ENCODE peak calls at places on chromosomes 16 and 17, in five cellular contexts. Q is dermis blood vessel endothelial cell; R is activated CD8-positive, alpha-beta T cell treated with anti-CD3 and anti-CD28 coated beads, Interleukin-2, amount 10 ng/mL, durations not matched to agents 7 days and 5 days; J is kidney glomerular epithelial cell; Z is activated CD8-positive, alpha-beta memory T cell treated with anti-CD3 and anti-CD28 coated beads for 24 hours. W is an unnamed sample.

GRCh38 chr17:61678339-61678738 is 87.3 kb upstream of the NACA2 start:
- DNase-seq in R (no peak), Z (no peak), Q (no peak), J (no peak), W (no peak)

GRCh38 chr16:25155553-25156460 is 44.3 kb downstream of the LCMT1 start:
- DNase-seq in Z (peak), R (peak), J (peak), Q (peak), W (peak)

GRCh38 chr16:54459509-54460235 is 173.1 kb upstream of the IRX3 start:
- DNase-seq in Z (no peak), R (no peak), J (no peak), Q (no peak), W (peak)

GRCh38 chr16:87846705-87847466 is 22.4 kb downstream of the SLC7A5 start:
- DNase-seq in R (no peak), Q (no peak), J (no peak), Z (no peak), W (no peak)

GRCh38 chr16:11224894-11225676 is 30.9 kb downstream of the SOCS1 start:
- DNase-seq in R (peak), J (no peak), Q (no peak), Z (peak), W (no peak)

GRCh38 chr17:42928714-42929496 is 28.3 kb downstream of the G6PC1 start:
- DNase-seq in J (peak), Z (peak), Q (peak), R (peak), W (peak)

GRCh38 chr17:15483416-15483815 is 16.0 kb upstream of the CDRT4 start:
- DNase-seq in Z (no peak), J (no peak), Q (no peak), R (no peak), W (no peak)

GRCh38 chr17:10790491-10791401 is 13.2 kb downstream of the TMEM238L start:
- DNase-seq in J (no peak), Z (no peak), R (no peak), Q (no peak), W (no peak)

GRCh38 chr17:29384901-29385300 is 5.3 kb upstream of the TAOK1 start:
- DNase-seq in R (no peak), J (peak), Z (no peak), Q (peak), W (no peak)

GRCh38 chr17:39525801-39526506 is 64.7 kb downstream of the CDK12 start:
- DNase-seq in Z (no peak), J (no peak), Q (no peak), R (no peak), W (no peak)

GRCh38 chr17:59810894-59811153 is 81.9 kb downstream of the TUBD1 start:
- DNase-seq in Q (no peak), R (no peak), J (no peak), Z (no peak), W (no peak)

GRCh38 chr17:73592531-73592961 is 51.7 kb downstream of the SDK2 start:
- DNase-seq in R (peak), Q (no peak), J (no peak), Z (peak), W (no peak)

GRCh38 chr17:17345686-17346427 is 42.7 kb downstream of the NT5M start:
- DNase-seq in Z (no peak), J (no peak), R (no peak), Q (no peak), W (no peak)

GRCh38 chr16:67544329-67544841 is 15.8 kb downstream of the RIPOR1 start:
- DNase-seq in R (no peak), J (no peak), Z (no peak), Q (no peak), W (no peak)

GRCh38 chr17:2967515-2967914 is 95.9 kb downstream of the OR1D5 start:
- DNase-seq in Q (no peak), Z (no peak), R (no peak), J (no peak), W (no peak)

GRCh38 chr16:73058221-73058615 is 10.3 kb upstream of the ZFHX3 start:
- DNase-seq in Z (no peak), J (no peak), Q (peak), R (peak), W (no peak)

GRCh38 chr17:36671144-36671543 is 69.8 kb downstream of the MRM1 start:
- DNase-seq in R (no peak), Q (no peak), J (no peak), Z (no peak), W (no peak)

GRCh38 chr17:63476857-63477470 is at the start of gene ACE:
- DNase-seq in Q (peak), Z (peak), J (no peak), R (peak), W (no peak)

GRCh38 chr16:88870608-88871348 is 4.3 kb upstream of the PABPN1L start:
- DNase-seq in Z (no peak), Q (no peak), J (no peak), R (no peak), W (no peak)

GRCh38 chr17:78528541-78528940 is 48.7 kb downstream of the DNAH17 start:
- DNase-seq in J (no peak), R (no peak), Q (no peak), Z (no peak), W (no peak)

GRCh38 chr17:16930571-16931317 is 41.2 kb downstream of the TNFRSF13B start:
- DNase-seq in R (no peak), Z (no peak), Q (no peak), J (no peak), W (no peak)

GRCh38 chr17:1412185-1413110 is 12.4 kb upstream of the YWHAE start:
- DNase-seq in Q (no peak), J (no peak), R (no peak), Z (no peak), W (peak)

GRCh38 chr17:66466933-66467367 is 164.5 kb downstream of the PRKCA start:
- DNase-seq in R (peak), J (peak), Z (peak), Q (peak), W (peak)

GRCh38 chr16:75789237-75789636 is 62.9 kb upstream of the CPHXL start:
- DNase-seq in R (peak), Z (no peak), J (peak), Q (peak), W (peak)

GRCh38 chr17:28599311-28600184 is 723 bp upstream of the SPAG5 start:
- DNase-seq in Q (peak), J (peak), Z (no peak), R (peak), W (peak)

GRCh38 chr16:68445458-68445857 is 2.9 kb downstream of the SMPD3 start:
- DNase-seq in Q (peak), Z (no peak), R (peak), J (no peak), W (peak)

GRCh38 chr17:83194761-83195329 is 115.4 kb downstream of the METRNL start:
- DNase-seq in J (no peak), Q (no peak), Z (no peak), R (no peak), W (peak)

GRCh38 chr17:20063665-20064648 is 54.8 kb downstream of the SPECC1 start:
- DNase-seq in Z (no peak), R (no peak), Q (no peak), J (peak), W (peak)

GRCh38 chr16:51762081-51762995 is 611.3 kb upstream of the SALL1 start:
- DNase-seq in Z (peak), Q (peak), J (peak), R (peak), W (peak)

GRCh38 chr17:65389956-65390355 is 171.5 kb downstream of the AXIN2 start:
- DNase-seq in Q (no peak), R (no peak), J (no peak), Z (no peak), W (peak)

GRCh38 chr17:48646183-48647102 is 20.3 kb upstream of the HOXB9 start:
- DNase-seq in J (no peak), R (peak), Q (no peak), Z (peak), W (no peak)

GRCh38 chr17:68437979-68438877 is 19.1 kb downstream of the WIPI1 start:
- DNase-seq in Q (peak), J (no peak), R (peak), Z (peak), W (no peak)

GRCh38 chr16:11253995-11254912 is 1.8 kb downstream of the SOCS1 start:
- DNase-seq in J (no peak), Z (peak), Q (no peak), R (no peak), W (no peak)

GRCh38 chr16:52721331-52721730 is 174.4 kb upstream of the TOX3 start:
- DNase-seq in J (no peak), Z (no peak), Q (no peak), R (no peak), W (no peak)

GRCh38 chr16:25553711-25554436 is 137.9 kb upstream of the HS3ST4 start:
- DNase-seq in Q (no peak), R (no peak), Z (no peak), J (no peak), W (peak)

GRCh38 chr16:11744075-11744470 is 1.4 kb upstream of the TXNDC11 start:
- DNase-seq in J (no peak), Z (no peak), Q (no peak), R (no peak), W (no peak)

GRCh38 chr16:1929578-1930337 is 11.5 kb upstream of the HS3ST6 start:
- DNase-seq in Z (peak), Q (peak), J (peak), R (peak), W (peak)

GRCh38 chr17:80308672-80309517 is 48.2 kb downstream of the RNF213 start:
- DNase-seq in R (no peak), Q (no peak), J (no peak), Z (no peak), W (no peak)

GRCh38 chr17:44122825-44123355 is 551 bp downstream of the HDAC5 start:
- DNase-seq in J (no peak), R (peak), Z (no peak), Q (no peak), W (no peak)

GRCh38 chr16:48535831-48536599 is 74.0 kb downstream of the N4BP1 start:
- DNase-seq in J (no peak), R (peak), Z (peak), Q (no peak), W (peak)